ENCODE peak calls at places on chromosomes 16 and 17, in ten cellular contexts. I is T-cell; Y is heart left ventricle; N is HFFc6; Z is lower leg skin; B is NCI-H1105; O is stimulated activated CD8-positive, alpha-beta memory T cell treated with anti-CD3 and anti-CD28 coated beads, Interleukin-4, amount 100 ng/mL, for 24 hours; K is anterior cingulate cortex; E is bronchial epithelial cell; A is CD4-positive, alpha-beta T cell. F is an unnamed sample.

GRCh38 chr17:80449930-80450576 is 26.4 kb downstream of the NPTX1 start:
- DNase-seq in N (no peak), E (no peak), Z (no peak), K (no peak), I (no peak), A (no peak), Y (no peak), O (no peak), B (no peak), F (peak; percentile 63)

GRCh38 chr16:78163772-78164391 is 64.4 kb downstream of the WWOX start:
- DNase-seq in B (no peak), A (no peak), Z (no peak), I (no peak), N (no peak), K (no peak), O (no peak), E (no peak), Y (no peak), F (no peak)

GRCh38 chr16:88763502-88764053 is 21.4 kb downstream of the PIEZO1 start:
- DNase-seq in O (no peak), A (no peak), Y (no peak), E (no peak), K (no peak), I (no peak), B (no peak), Z (no peak), N (no peak), F (no peak)

GRCh38 chr17:34981538-34982241 is 1.4 kb downstream of the LIG3 start:
- DNase-seq in Z (no peak), A (no peak), Y (no peak), O (no peak), N (peak; percentile 41), I (no peak), E (peak; percentile 21), B (no peak), K (no peak), F (peak; percentile 21)

GRCh38 chr16:69490707-69491324 is 66.4 kb downstream of the CYB5B start:
- DNase-seq in A (no peak), O (no peak), K (no peak), Y (no peak), N (no peak), Z (no peak), I (no peak), B (no peak), E (no peak), F (no peak)

GRCh38 chr17:31050948-31051347 is 43.8 kb upstream of the NF1 start:
- DNase-seq in E (no peak), Z (no peak), B (no peak), I (no peak), K (no peak), N (no peak), A (no peak), O (no peak), Y (no peak), F (no peak)

GRCh38 chr17:19752216-19753048 is 4.3 kb upstream of the ALDH3A1 start:
- DNase-seq in N (no peak), K (peak; percentile 26), E (peak; percentile 61), O (no peak), I (no peak), A (no peak), Y (no peak), B (no peak), Z (no peak), F (no peak)

GRCh38 chr17:13474073-13474800 is 127.5 kb downstream of the HS3ST3A1 start:
- DNase-seq in K (no peak), Y (no peak), Z (no peak), B (no peak), A (no peak), I (no peak), E (no peak), O (no peak), N (no peak), F (no peak)

GRCh38 chr17:38693700-38694329 is 11.3 kb upstream of the MLLT6 start:
- DNase-seq in Z (peak; percentile 95), O (no peak), K (peak; percentile 31), B (no peak), E (no peak), Y (peak; percentile 94), A (no peak), I (no peak), N (peak; percentile 29), F (peak; percentile 44)

GRCh38 chr17:2239170-2239551 is 64.4 kb downstream of the SMG6 start:
- DNase-seq in O (no peak), A (no peak), N (no peak), Z (no peak), E (no peak), K (no peak), Y (no peak), I (no peak), B (no peak), F (no peak)

F was measured in AG08396.